ENCODE peak calls at places on chromosome 18, in six cellular contexts. E, O, N, H, D and T are unnamed samples. For H3K4me1, the result is how much of the 10 kb centered on the place peaks cover.

GRCh38 chr18:4293337-4293736 is 161.8 kb downstream of the DLGAP1 start:
- DNase-seq in E (no peak), O (no peak), N (no peak), H (no peak), D (no peak), T (no peak)

GRCh38 chr18:63241739-63242138 is 77.8 kb downstream of the BCL2 start:
- DNase-seq in E (no peak), O (no peak), N (no peak), H (no peak), D (no peak), T (no peak)

GRCh38 chr18:79877163-79878091 is 74.0 kb downstream of the SLC66A2 start:
- DNase-seq in E (no peak), O (no peak), N (peak), H (no peak), D (no peak), T (no peak)

GRCh38 chr18:14577971-14578370 is 34.6 kb upstream of the POTEC start:
- DNase-seq in E (no peak), O (no peak), N (no peak), H (no peak), D (no peak), T (no peak)

GRCh38 chr18:55137602-55138001 is 178.3 kb upstream of the CCDC68 start:
- DNase-seq in E (no peak), O (no peak), N (no peak), H (no peak), D (no peak), T (no peak)

GRCh38 chr18:28736951-28737350 is 560.0 kb upstream of the CDH2 start:
- DNase-seq in E (peak), O (no peak), N (no peak), H (no peak), D (no peak), T (peak)

GRCh38 chr18:24934231-24934932 is 417.6 kb downstream of the ZNF521 start:
- DNase-seq in E (no peak), O (no peak), N (no peak), H (no peak), D (no peak), T (no peak)

GRCh38 chr18:3590096-3590655 is 140.2 kb downstream of the TGIF1 start:
- DNase-seq in E (no peak), O (no peak), N (no peak), H (no peak), D (peak), T (no peak)

GRCh38 chr18:10453885-10454772 is at the start of gene APCDD1:
- DNase-seq in E (no peak), O (no peak), N (peak), H (peak), D (peak), T (peak)

GRCh38 chr18:80249217-80250093 is 2.1 kb upstream of the PARD6G start:
- DNase-seq in E (peak), O (no peak), N (no peak), H (no peak), D (no peak), T (no peak)

GRCh38 chr18:48826271-48826670 is 124.5 kb downstream of the SMAD7 start:
- DNase-seq in E (no peak), O (no peak), N (peak), H (no peak), D (no peak), T (no peak)

GRCh38 chr18:3664563-3665178 is 214.7 kb downstream of the TGIF1 start:
- DNase-seq in E (no peak), O (no peak), N (no peak), H (peak), D (no peak), T (peak)

GRCh38 chr18:60146220-60146960 is 226.2 kb downstream of the MC4R start:
- DNase-seq in E (no peak), O (no peak), N (no peak), H (no peak), D (no peak), T (peak)

GRCh38 chr18:48767090-48767670 is 183.6 kb downstream of the SMAD7 start:
- DNase-seq in E (peak), O (no peak), N (no peak), H (no peak), D (peak), T (peak)

GRCh38 chr18:60417946-60418345 is 45.4 kb upstream of the MC4R start:
- DNase-seq in E (no peak), O (no peak), N (no peak), H (no peak), D (no peak), T (no peak)

GRCh38 chr18:45891806-45892205 is 66.3 kb downstream of the SIGLEC15 start:
- DNase-seq in E (no peak), O (no peak), N (no peak), H (no peak), D (no peak), T (no peak)

GRCh38 chr18:42412896-42413295 is 457.9 kb downstream of the PIK3C3 start:
- DNase-seq in E (no peak), O (no peak), N (no peak), H (no peak), D (no peak), T (peak)

GRCh38 chr18:24585996-24586566 is 125.6 kb downstream of the HRH4 start:
- DNase-seq in E (no peak), O (no peak), N (no peak), H (no peak), D (no peak), T (no peak)

DNA sequence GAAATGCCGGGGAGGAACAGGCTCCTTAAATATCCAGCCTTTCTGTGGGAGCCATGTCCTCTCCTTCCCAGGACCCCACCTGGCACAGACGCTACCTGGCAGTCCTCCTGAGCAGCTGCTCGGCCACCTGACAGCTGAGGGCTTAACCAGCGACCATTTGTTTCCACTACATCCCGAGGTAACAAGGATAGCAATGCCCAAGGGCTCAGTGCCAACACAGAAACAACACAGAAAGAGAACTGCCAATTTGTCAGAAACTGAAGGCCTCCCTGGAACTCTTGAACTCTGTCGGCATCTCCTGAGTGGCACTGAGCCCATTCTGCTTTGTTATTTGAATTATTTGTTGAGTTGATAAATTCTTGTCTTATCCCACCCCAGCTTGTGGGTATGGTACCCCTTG is 122.2 kb upstream of the ARHGAP28 start:
- DNase-seq in E (no peak), O (no peak), N (no peak), H (no peak), D (no peak), T (no peak)
- H3K18ac ChIP-seq in E (no peak), O (no peak), N (peak), H (no peak), D (no peak), T (no peak)

DNA sequence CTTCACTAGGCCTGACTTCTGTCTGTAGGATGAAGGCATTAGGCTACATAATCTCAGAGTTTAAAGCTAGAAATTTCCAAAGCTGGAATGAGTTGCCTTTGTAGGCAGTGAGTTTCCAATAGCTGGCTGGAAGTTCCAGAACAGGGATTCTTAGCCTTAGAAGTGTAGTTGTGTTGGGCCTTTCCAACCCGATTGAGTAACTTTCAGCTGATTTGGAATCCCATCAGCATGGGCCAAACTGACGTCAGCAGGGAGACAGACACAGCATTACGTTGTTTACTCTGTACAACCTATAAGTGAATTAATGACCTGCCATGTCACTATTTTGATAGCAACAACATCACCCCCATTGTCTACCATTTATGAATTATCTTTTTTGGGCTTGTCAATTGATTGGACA is 56.9 kb downstream of the SETBP1 start:
- DNase-seq in E (no peak), O (no peak), N (no peak), H (no peak), D (no peak), T (no peak)
- H3K4me1 ChIP-seq in E (under half), O (under half), N (under half), H (under half), D (under half), T (under half)

GRCh38 chr18:76496200-76496890 is 1.3 kb upstream of the ZNF516 start:
- DNase-seq in E (peak), O (no peak), N (peak), H (peak), D (no peak), T (peak)

GRCh38 chr18:76493213-76494107 is 1.6 kb downstream of the ZNF516 start:
- DNase-seq in E (peak), O (no peak), N (peak), H (peak), D (no peak), T (peak)

GRCh38 chr18:76494181-76494540 is 881 bp downstream of the ZNF516 start:
- DNase-seq in E (peak), O (no peak), N (no peak), H (peak), D (no peak), T (peak)

GRCh38 chr18:76495435-76496199 is 575 bp upstream of the ZNF516 start:
- DNase-seq in E (peak), O (no peak), N (peak), H (peak), D (no peak), T (peak)

DNA sequence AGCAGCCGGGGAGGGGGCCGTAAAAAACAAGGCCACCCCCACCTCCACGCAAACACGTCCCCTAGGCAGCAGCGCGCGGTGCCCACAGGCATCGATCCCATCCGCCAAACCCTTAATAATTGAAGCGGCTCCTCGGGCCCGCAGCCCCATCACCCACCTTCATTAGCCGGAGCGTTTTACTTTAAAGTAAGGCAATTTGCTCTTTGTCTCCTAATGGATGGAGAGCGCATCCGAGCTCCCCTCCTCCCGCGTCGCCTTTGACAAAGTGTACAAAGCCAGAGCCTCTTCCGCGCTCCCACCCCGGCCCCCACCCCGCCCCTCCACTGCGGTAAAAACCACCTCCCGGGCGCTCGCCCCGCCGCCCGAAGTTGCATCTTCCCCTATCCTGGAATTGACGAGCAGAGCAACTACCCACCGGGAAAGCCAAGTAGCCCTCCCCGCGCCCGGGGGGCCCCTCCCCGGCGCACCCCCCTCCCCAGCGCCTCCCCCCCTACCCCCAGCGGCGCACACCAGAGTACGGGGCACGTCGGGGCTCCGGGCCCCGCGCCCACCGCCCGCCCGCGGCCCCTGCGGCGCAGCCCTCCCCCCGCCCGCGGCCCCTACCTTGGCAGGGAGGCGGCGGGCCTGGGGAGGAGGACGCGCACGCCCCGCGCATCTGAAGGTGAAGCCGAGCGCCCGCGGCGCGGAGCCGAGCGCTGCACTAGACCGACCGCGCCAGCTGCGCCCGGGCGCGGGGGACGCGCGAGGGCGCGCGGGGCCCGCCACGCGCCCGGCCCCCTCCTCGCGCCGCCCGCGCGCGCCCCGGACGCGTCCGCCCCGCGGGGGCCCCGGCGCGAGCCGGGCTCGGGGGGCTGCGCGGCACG is at the start of gene ZNF516:
- DNase-seq in E (peak), O (no peak), N (no peak), H (peak), D (no peak), T (peak)
- H4K8ac ChIP-seq in E (peak), O (peak), N (no peak), H (no peak), D (peak), T (peak)

GRCh38 chr18:38847326-38847725 is 1281.7 kb upstream of the CELF4 start:
- DNase-seq in E (no peak), O (no peak), N (no peak), H (no peak), D (no peak), T (no peak)

GRCh38 chr18:38851526-38851925 is 1285.9 kb upstream of the CELF4 start:
- DNase-seq in E (no peak), O (no peak), N (no peak), H (no peak), D (no peak), T (no peak)
- H3K18ac ChIP-seq in E (no peak), O (no peak), N (no peak), H (no peak), D (no peak), T (no peak)

DNA sequence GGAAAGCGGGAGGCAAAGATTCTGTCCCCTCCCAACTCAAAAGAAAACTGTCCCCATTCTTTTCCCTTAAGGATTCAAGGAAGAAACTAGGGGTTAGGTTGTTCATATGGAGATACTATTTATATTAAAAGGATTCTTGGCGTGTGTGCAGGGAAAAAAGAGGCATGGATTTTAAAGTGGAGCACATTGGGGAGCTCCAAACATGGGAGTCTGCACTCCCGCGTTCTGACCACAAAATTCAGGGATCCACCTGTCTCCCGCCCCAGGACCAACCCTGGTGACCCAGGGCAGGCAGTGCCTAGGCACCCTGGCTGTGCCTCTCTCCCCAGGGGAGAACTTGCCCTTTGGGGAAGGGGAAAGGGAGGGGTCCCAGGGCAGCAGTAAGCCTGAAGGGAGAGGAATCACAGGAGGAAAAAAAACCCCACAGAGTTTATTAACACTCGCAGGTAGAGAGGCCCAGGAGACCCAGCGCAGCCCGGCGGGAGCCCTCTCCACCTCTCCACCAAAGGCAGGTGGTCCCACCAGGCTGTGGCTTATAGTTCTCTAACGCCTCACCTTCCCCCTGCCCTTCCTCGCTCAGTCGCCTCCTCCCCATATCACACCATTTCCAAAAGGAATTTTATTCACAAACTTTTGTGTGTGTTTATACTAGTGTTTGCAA is 2.2 kb downstream of the PTGR3 start:
- DNase-seq in E (no peak), O (no peak), N (no peak), H (no peak), D (no peak), T (no peak)
- H3K4me1 ChIP-seq in E (under half), O (under half), N (under half), H (under half), D (under half), T (under half)

GRCh38 chr18:70044626-70045025 is 97.0 kb upstream of the CD226 start:
- DNase-seq in E (peak), O (no peak), N (no peak), H (no peak), D (peak), T (peak)

GRCh38 chr18:70046796-70047195 is 99.1 kb upstream of the CD226 start:
- DNase-seq in E (no peak), O (no peak), N (no peak), H (no peak), D (no peak), T (no peak)

GRCh38 chr18:70046207-70046606 is 98.5 kb upstream of the CD226 start:
- DNase-seq in E (no peak), O (no peak), N (no peak), H (no peak), D (no peak), T (no peak)

DNA sequence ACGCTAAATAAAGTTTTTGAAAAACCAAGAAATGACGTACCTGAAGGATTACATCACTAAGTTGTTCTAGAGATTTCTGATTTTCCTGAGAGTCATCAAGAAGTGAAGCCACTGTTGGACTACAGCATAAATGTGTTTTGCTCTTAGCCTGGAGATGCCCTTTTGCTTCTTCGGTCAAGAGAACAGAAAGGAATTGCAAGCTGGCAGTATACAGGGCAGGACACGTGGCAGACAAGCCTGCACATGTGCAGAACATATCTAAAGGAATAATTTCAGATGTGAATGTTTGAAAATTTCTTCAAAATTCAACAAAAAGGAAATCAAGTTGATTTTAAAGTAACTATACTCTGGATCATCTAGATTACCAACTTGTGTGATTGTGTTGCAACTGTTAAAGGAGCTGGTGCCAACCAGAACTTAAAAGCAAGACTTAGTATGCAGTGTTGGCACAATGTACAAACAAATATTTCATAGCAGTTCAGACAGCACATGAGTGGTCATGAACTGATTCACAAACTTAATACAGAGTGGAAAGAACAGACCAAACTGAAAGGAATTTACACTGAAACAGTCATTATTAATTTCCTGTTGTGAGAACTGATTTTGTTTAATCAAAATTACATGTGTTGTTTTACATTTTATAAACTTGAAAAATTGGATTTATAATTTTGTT is 100.4 kb upstream of the CD226 start:
- DNase-seq in E (peak), O (no peak), N (no peak), H (no peak), D (no peak), T (peak)
- H4K8ac ChIP-seq in E (peak), O (no peak), N (no peak), H (no peak), D (no peak), T (no peak)

DNA sequence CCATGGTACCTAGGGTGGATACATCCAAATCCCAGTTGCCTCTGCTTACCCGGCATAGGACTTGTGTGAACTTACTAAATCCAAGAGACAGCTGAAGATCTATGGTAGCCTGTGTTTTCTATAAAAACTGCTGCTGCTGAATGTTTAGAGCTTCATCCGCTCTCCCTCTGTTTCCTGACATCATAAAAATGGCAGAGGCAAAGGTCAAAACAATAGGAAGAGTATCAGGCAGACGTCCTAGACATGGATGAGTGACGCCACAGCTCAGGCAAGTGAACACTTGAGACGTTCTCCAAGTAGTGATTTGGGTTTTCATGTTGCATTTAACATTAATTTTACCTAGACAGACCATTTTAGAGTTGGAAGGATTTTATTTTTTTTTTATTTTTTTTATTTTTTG is 258.2 kb downstream of the ALPK2 start:
- DNase-seq in E (no peak), O (no peak), N (no peak), H (no peak), D (no peak), T (no peak)
- H3K18ac ChIP-seq in E (no peak), O (no peak), N (no peak), H (no peak), D (no peak), T (no peak)

DNA sequence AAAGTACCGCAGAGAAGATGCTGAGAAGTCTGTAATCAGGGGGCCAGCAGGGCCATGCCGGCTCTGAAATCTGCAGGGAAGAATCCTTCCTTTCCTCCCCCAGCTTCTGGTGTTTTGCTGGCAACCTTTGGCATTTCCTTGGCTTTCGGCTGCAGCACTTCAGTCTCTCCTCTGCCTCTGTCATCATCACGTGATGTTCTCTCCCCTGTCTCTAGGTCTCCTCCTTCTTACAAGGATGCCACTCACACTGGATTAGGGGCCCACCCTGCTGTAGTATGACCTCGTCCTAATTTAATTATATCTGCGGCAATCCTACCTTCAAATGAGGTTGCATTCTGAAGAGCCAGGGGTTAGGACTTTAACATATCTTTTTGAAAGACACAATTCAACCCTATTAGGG is 13.8 kb upstream of the RAB12 start:
- DNase-seq in E (no peak), O (no peak), N (no peak), H (no peak), D (no peak), T (no peak)
- H3K4me1 ChIP-seq in E (under half), O (under half), N (under half), H (under half), D (under half), T (under half)

GRCh38 chr18:61893971-61894750 is 1.4 kb upstream of the RNF152 start:
- DNase-seq in E (peak), O (peak), N (peak), H (peak), D (peak), T (peak)
- H4K8ac ChIP-seq in E (no peak), O (peak), N (no peak), H (no peak), D (peak), T (peak)

GRCh38 chr18:50401888-50402287 is 27.0 kb downstream of the SKA1 start:
- DNase-seq in E (peak), O (no peak), N (peak), H (no peak), D (no peak), T (no peak)
- H3K18ac ChIP-seq in E (no peak), O (no peak), N (no peak), H (peak), D (no peak), T (no peak)